ENCODE peak calls at places on chromosomes 1 and 21, in nine cellular contexts. H, E, W, D, U, P, V, R and I are unnamed samples.
A peak's percentile ranks its signal among the peaks of the same experiment; 100 is the strongest.

GRCh38 chr1:56547977-56548376 is 31.4 kb downstream of the PLPP3 start:
- DNase-seq in V (no peak), H (peak; percentile 25), W (peak; percentile 33), P (peak; percentile 83), D (no peak), U (no peak), E (no peak), R (peak; percentile 84), I (no peak)

GRCh38 chr1:164560076-164560475 is 1.1 kb downstream of the PBX1 start:
- DNase-seq in V (no peak), P (no peak), H (peak; percentile 4), E (no peak), U (no peak), D (no peak), R (no peak), W (no peak), I (no peak)

GRCh38 chr21:46078984-46079356 is 18.9 kb upstream of the COL6A2 start:
- DNase-seq in P (peak; percentile 39), W (no peak), R (peak; percentile 79), H (no peak), V (no peak), U (no peak), D (no peak), E (no peak), I (no peak)

GRCh38 chr1:9202240-9202870 is 32.2 kb upstream of the H6PD start:
- DNase-seq in E (no peak), R (no peak), V (no peak), P (no peak), D (no peak), W (no peak), U (no peak), H (no peak), I (no peak)

GRCh38 chr1:8563944-8564537 is 246.1 kb downstream of the SLC45A1 start:
- DNase-seq in W (no peak), U (no peak), H (no peak), D (no peak), V (no peak), P (no peak), R (no peak), E (no peak), I (no peak)

GRCh38 chr1:168774241-168774640 is 45.2 kb upstream of the DPT start:
- DNase-seq in R (peak; percentile 80), D (no peak), E (no peak), P (peak; percentile 83), U (no peak), H (peak; percentile 37), W (peak; percentile 14), V (no peak), I (no peak)

GRCh38 chr21:37060296-37060695 is 12.6 kb downstream of the PIGP start:
- DNase-seq in P (peak; percentile 47), U (peak; percentile 52), V (peak; percentile 88), D (no peak), W (peak; percentile 68), H (peak; percentile 64), R (peak; percentile 63), E (peak; percentile 97), I (no peak)

GRCh38 chr21:14591882-14592281 is 45.8 kb upstream of the SAMSN1 start:
- DNase-seq in H (peak; percentile 66), W (no peak), E (peak; percentile 23), V (no peak), P (peak; percentile 28), R (peak; percentile 45), D (no peak), U (peak; percentile 36), I (no peak)

GRCh38 chr1:53110370-53111072 is 31.9 kb downstream of the SLC1A7 start:
- DNase-seq in V (peak; percentile 78), P (no peak), R (no peak), E (no peak), D (no peak), W (no peak), H (peak; percentile 25), U (no peak), I (no peak)

GRCh38 chr1:46983825-46984586 is 39.5 kb upstream of the CYP4X1 start:
- DNase-seq in P (no peak), U (no peak), R (no peak), V (no peak), W (no peak), D (no peak), E (no peak), H (no peak), I (no peak)

GRCh38 chr1:211902624-211903291 is 72.2 kb upstream of the LPGAT1 start:
- DNase-seq in D (no peak), U (no peak), V (no peak), R (no peak), H (no peak), P (no peak), W (no peak), E (no peak), I (no peak)

GRCh38 chr1:58883037-58883887 is 99.4 kb upstream of the JUN start:
- DNase-seq in H (peak; percentile 88), U (peak; percentile 89), R (peak; percentile 87), P (peak; percentile 87), W (peak; percentile 72), D (no peak), V (peak; percentile 81), E (peak; percentile 95), I (no peak)

GRCh38 chr21:34819357-34819999 is 150.7 kb downstream of the CLIC6 start:
- DNase-seq in P (no peak), U (no peak), W (no peak), H (no peak), V (no peak), E (no peak), R (no peak), D (no peak), I (no peak)

GRCh38 chr1:12135612-12136011 is 31.2 kb upstream of the TNFRSF1B start:
- DNase-seq in E (no peak), D (no peak), U (no peak), V (no peak), H (no peak), W (no peak), P (peak; percentile 62), R (peak; percentile 71), I (no peak)

GRCh38 chr1:2282556-2283270 is 54.6 kb downstream of the SKI start:
- DNase-seq in U (no peak), E (no peak), D (no peak), P (no peak), W (no peak), V (no peak), R (peak; percentile 49), H (no peak), I (no peak)

GRCh38 chr21:42616366-42617340 is 36.8 kb upstream of the PDE9A start:
- DNase-seq in D (no peak), U (no peak), V (no peak), E (no peak), P (no peak), W (no peak), R (no peak), H (no peak), I (no peak)

DNA sequence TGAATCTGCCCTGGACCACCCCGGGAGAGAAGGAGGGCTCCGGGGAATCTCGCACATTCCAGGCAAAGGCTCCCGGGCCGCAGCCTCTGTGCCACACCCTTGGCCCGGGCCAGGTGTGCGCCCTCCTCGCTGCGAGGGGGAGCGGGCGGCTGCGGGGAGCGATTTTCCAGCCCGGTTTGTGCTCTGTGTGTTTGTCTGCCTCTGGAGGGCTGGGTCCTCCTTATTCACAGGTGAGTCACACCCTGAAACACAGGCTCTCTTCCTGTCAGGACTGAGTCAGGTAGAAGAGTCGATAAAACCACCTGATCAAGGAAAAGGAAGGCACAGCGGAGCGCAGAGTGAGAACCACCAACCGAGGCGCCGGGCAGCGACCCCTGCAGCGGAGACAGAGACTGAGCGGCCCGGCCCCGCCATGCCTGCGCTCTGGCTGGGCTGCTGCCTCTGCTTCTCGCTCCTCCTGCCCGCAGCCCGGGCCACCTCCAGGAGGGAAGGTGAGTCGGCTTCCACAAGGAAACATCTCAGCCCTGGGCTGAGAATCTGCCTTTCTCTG is at the start of gene LAMC2:
- DNase-seq in H (peak; percentile 74), V (no peak), U (no peak), P (no peak), W (peak; percentile 77), E (peak; percentile 88), R (no peak), D (peak; percentile 83), I (no peak)
- TF ChIP-seq CTCF in H (peak; percentile 51), V (no peak), U (no peak), P (no peak), W (peak; percentile 33), E (peak; percentile 65), R (no peak), D (no peak), I (no peak)

DNA sequence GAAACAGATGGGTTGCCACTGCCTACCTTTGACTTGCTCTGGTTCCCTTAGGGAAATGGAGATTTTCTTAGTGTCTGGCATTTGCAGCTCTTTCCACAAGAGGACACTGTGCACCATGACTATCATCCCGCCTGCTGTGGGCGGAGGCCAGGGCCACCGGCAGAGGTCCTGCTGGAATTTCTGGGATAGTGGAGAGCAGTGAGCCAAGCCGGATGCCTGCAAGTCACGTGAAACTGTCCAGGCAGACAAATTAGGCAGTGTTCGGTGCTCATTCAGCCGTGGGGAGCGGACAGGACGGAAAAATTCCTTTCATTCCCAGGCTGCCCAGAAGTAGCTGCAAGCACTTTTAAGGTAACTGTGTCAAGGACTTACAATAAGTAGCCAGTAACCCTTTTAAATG is 43.4 kb downstream of the IGSF5 start:
- DNase-seq in D (peak; percentile 79), H (peak; percentile 87), E (peak; percentile 93), R (peak; percentile 67), P (peak; percentile 91), W (peak; percentile 49), V (peak; percentile 31), U (peak; percentile 68), I (no peak)
- TF ChIP-seq CTCF in D (peak; percentile 18), H (peak; percentile 94), E (peak; percentile 99), R (peak; percentile 36), P (peak; percentile 74), W (peak; percentile 87), V (peak; percentile 66), U (peak; percentile 95), I (no peak)

GRCh38 chr1:23670709-23671108 is 20.9 kb upstream of the RPL11 start:
- DNase-seq in R (no peak), V (no peak), W (no peak), U (no peak), E (no peak), D (no peak), H (no peak), P (no peak), I (no peak)

GRCh38 chr1:23661887-23662286 is 29.7 kb upstream of the RPL11 start:
- DNase-seq in P (no peak), V (no peak), W (no peak), H (no peak), E (no peak), R (no peak), U (no peak), D (no peak), I (no peak)

GRCh38 chr1:23667411-23667810 is 24.2 kb upstream of the RPL11 start:
- DNase-seq in V (no peak), D (no peak), H (no peak), P (no peak), W (no peak), R (no peak), U (no peak), E (no peak), I (no peak)

GRCh38 chr1:23660671-23661070 is 30.9 kb upstream of the RPL11 start:
- DNase-seq in E (no peak), P (no peak), R (no peak), D (no peak), V (no peak), U (no peak), W (no peak), H (no peak), I (no peak)

GRCh38 chr1:23664837-23665795 is 26.5 kb upstream of the RPL11 start:
- DNase-seq in E (no peak), U (peak; percentile 62), V (no peak), W (no peak), H (peak; percentile 7), R (no peak), P (no peak), D (peak; percentile 16), I (no peak)
- TF ChIP-seq CTCF in E (peak; percentile 36), U (peak; percentile 65), V (peak; percentile 47), W (no peak), H (no peak), R (peak; percentile 19), P (peak; percentile 23), D (peak; percentile 62), I (no peak)

GRCh38 chr1:97050501-97050900 is 328.9 kb downstream of the PTBP2 start:
- DNase-seq in V (no peak), U (no peak), H (no peak), P (no peak), D (no peak), R (no peak), W (no peak), E (no peak), I (no peak)
- TF ChIP-seq CTCF in V (peak; percentile 44), U (no peak), H (no peak), P (no peak), D (no peak), R (no peak), W (no peak), E (peak; percentile 33), I (no peak)